ENCODE peak calls at places on chromosomes 2 and 18, in seven cellular contexts. D, P, K, E, Q, S and B are unnamed samples.

GRCh38 chr2:202114798-202115197 is 41.7 kb downstream of the KIAA2012 start:
- DNase-seq in S (no peak), Q (no peak), E (no peak), K (no peak), P (no peak), D (no peak), B (no peak)

GRCh38 chr2:46332686-46333281 is 35.6 kb downstream of the EPAS1 start:
- DNase-seq in S (no peak), Q (no peak), D (no peak), K (no peak), E (peak), P (no peak), B (no peak)

GRCh38 chr2:235848055-235848454 is 320.1 kb downstream of the GBX2 start:
- DNase-seq in Q (no peak), P (no peak), K (no peak), E (no peak), D (no peak), S (no peak), B (no peak)

GRCh38 chr2:197196737-197197136 is 113.8 kb downstream of the ANKRD44 start:
- DNase-seq in E (no peak), Q (no peak), D (no peak), K (no peak), S (no peak), P (no peak), B (no peak)

GRCh38 chr2:220090050-220090449 is 462.6 kb downstream of the SLC4A3 start:
- DNase-seq in Q (no peak), D (no peak), S (no peak), P (no peak), E (no peak), K (no peak), B (peak)

GRCh38 chr2:174835797-174836255 is 71.6 kb upstream of the CHRNA1 start:
- DNase-seq in E (peak), S (no peak), K (no peak), Q (no peak), P (no peak), D (no peak), B (no peak)

GRCh38 chr2:23642516-23642915 is 257.5 kb downstream of the KLHL29 start:
- DNase-seq in E (no peak), P (no peak), Q (no peak), D (no peak), K (no peak), S (no peak), B (no peak)

GRCh38 chr18:41744664-41745063 is 210.4 kb upstream of the PIK3C3 start:
- DNase-seq in P (no peak), D (no peak), Q (no peak), K (peak), E (no peak), S (no peak), B (no peak)

GRCh38 chr2:72126186-72127100 is 21.2 kb downstream of the CYP26B1 start:
- DNase-seq in P (no peak), E (no peak), D (no peak), K (no peak), S (peak), Q (no peak), B (no peak)

GRCh38 chr18:70335892-70336726 is 47.3 kb downstream of the SOCS6 start:
- DNase-seq in E (no peak), D (peak), Q (no peak), K (no peak), S (no peak), P (no peak), B (no peak)

GRCh38 chr2:219724628-219725027 is 97.2 kb downstream of the SLC4A3 start:
- DNase-seq in K (no peak), P (no peak), E (peak), Q (peak), D (peak), S (no peak), B (no peak)

GRCh38 chr2:173272895-173273294 is 81.8 kb upstream of the CDCA7 start:
- DNase-seq in K (no peak), P (no peak), Q (no peak), S (no peak), E (no peak), D (no peak), B (no peak)

GRCh38 chr2:100291152-100291970 is 30.9 kb downstream of the LONRF2 start:
- DNase-seq in E (peak), D (peak), S (no peak), P (peak), K (peak), Q (peak), B (peak)

GRCh38 chr18:36592282-36592681 is 236.5 kb downstream of the TPGS2 start:
- DNase-seq in S (no peak), K (no peak), D (no peak), E (peak), P (no peak), Q (no peak), B (no peak)

GRCh38 chr18:59609654-59610053 is 87.6 kb downstream of the CCBE1 start:
- DNase-seq in D (no peak), Q (no peak), P (no peak), K (no peak), S (no peak), E (no peak), B (no peak)

GRCh38 chr2:148990968-148991367 is 47.5 kb upstream of the LYPD6B start:
- DNase-seq in D (peak), P (no peak), S (no peak), E (no peak), K (peak), Q (no peak), B (no peak)
- TF ChIP-seq RAD21 in D (no peak), P (no peak), S (no peak), E (no peak), K (no peak), Q (no peak), B (no peak)

DNA sequence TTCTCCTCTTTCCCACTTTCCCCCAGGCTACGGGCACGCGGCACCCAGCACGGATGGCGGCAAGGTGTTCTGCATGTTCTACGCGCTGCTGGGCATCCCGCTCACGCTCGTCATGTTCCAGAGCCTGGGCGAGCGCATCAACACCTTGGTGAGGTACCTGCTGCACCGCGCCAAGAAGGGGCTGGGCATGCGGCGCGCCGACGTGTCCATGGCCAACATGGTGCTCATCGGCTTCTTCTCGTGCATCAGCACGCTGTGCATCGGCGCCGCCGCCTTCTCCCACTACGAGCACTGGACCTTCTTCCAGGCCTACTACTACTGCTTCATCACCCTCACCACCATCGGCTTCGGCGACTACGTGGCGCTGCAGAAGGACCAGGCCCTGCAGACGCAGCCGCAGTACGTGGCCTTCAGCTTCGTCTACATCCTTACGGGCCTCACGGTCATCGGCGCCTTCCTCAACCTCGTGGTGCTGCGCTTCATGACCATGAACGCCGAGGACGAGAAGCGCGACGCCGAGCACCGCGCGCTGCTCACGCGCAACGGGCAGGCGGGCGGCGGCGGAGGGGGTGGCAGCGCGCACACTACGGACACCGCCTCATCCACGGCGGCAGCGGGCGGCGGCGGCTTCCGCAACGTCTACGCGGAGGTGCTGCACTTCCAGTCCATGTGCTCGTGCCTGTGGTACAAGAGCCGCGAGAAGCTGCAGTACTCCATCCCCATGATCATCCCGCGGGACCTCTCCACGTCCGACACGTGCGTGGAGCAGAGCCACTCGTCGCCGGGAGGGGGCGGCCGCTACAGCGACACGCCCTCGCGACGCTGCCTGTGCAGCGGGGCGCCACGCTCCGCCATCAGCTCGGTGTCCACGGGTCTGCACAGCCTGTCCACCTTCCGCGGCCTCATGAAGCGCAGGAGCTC is 35.4 kb downstream of the KCNK3 start:
- DNase-seq in S (no peak), Q (peak), K (no peak), D (no peak), E (no peak), P (no peak), B (no peak)
- TF ChIP-seq RAD21 in S (no peak), Q (no peak), K (no peak), D (no peak), E (no peak), P (no peak), B (no peak)

DNA sequence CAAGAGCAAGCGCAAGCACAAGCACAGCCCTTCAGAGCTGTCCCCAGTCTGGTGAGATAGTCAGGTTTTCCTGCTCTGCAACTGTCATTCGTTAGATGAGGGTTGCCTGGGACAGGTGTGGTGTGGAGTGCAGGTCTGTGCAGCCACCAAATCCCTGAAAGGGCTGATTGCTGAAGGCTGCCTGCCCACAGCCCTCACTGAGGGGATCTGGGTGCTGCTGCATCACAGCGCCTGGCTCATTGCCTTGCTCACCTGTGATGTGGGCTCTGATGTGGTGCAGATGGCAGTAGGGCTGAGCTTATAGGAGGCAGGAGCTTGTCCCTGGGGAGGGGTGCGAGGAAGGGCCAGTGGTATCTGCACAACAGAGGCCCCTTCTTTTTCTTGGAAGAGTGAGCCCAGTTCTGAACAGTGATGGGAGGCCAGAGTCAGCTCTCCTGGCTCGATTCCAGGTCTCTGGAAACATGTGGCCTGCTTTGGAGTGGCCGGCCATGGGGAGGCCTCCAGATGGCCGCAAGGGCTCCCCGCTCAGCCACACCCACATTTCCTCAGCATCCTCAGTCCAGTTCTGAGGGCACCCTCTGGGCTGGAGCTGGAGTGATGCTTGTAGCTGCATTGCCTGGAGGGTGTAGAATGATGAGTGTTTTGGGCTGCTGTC is 11.4 kb downstream of the UBE2F start:
- DNase-seq in S (no peak), Q (peak), P (no peak), K (peak), D (no peak), E (peak), B (no peak)
- TF ChIP-seq RAD21 in S (no peak), Q (no peak), P (no peak), K (no peak), D (no peak), E (no peak), B (no peak)

DNA sequence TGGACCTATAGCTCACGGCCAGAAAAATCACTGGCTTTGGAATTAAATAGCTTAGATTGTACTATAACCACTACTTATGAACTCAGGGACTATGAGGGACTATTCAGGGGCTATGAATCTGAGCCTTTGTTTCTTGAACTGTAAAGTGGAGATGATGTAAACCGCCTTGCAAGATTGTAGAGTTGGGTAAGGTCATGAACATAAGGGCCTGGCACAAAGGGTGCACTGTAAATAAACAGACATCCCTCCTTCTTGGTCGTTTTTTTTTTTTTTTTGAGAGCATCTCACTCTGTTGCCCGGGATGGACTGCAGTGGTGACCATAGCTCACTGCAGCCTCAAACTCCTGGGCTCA is 2.8 kb downstream of the TMEM177 start:
- DNase-seq in E (no peak), S (no peak), K (no peak), P (no peak), D (no peak), Q (no peak), B (no peak)
- TF ChIP-seq RAD21 in E (no peak), S (no peak), K (no peak), P (no peak), D (no peak), Q (no peak), B (no peak)

GRCh38 chr18:47832348-47832747 is 98.1 kb downstream of the SMAD2 start:
- DNase-seq in P (no peak), D (no peak), E (peak), S (no peak), K (no peak), Q (no peak), B (no peak)
- TF ChIP-seq RAD21 in P (no peak), D (no peak), E (no peak), S (no peak), K (no peak), Q (no peak), B (no peak)